ENCODE peak calls at places on chromosome 22, in five cellular contexts. J is anterior cingulate cortex, B is BJ, K is A172, D is A549. L is an unnamed sample.

GRCh38 chr22:36808611-36809344 is 8.1 kb downstream of the PVALB start:
- DNase-seq in J (no peak), B (no peak), K (no peak), D (no peak), L (no peak)

GRCh38 chr22:45200230-45200629 is 36.5 kb downstream of the NUP50 start:
- DNase-seq in J (no peak), B (no peak), K (no peak), D (no peak), L (no peak)

GRCh38 chr22:29167032-29167911 is 38.4 kb upstream of the EMID1 start:
- DNase-seq in J (no peak), B (no peak), K (no peak), D (no peak), L (no peak)

GRCh38 chr22:49767355-49768062 is 60.2 kb downstream of the BRD1 start:
- DNase-seq in J (no peak), B (no peak), K (peak; percentile 14), D (peak; percentile 55), L (peak; percentile 34)

GRCh38 chr22:44188316-44188715 is 7.6 kb downstream of the PARVG start:
- DNase-seq in J (no peak), B (no peak), K (no peak), D (no peak), L (no peak)

GRCh38 chr22:29695129-29695926 is 24.5 kb upstream of the CABP7 start:
- DNase-seq in J (peak; percentile 49), B (no peak), K (peak; percentile 31), D (no peak), L (no peak)

GRCh38 chr22:43262990-43263644 is 76.2 kb upstream of the TTLL12 start:
- DNase-seq in J (no peak), B (no peak), K (no peak), D (no peak), L (no peak)

GRCh38 chr22:17133137-17133536 is 12.0 kb upstream of the TMEM121B start:
- DNase-seq in J (no peak), B (no peak), K (no peak), D (no peak), L (no peak)

GRCh38 chr22:47213571-47214230 is 451.3 kb downstream of the TBC1D22A start:
- DNase-seq in J (no peak), B (no peak), K (no peak), D (peak; percentile 17), L (peak; percentile 30)

GRCh38 chr22:47621253-47621652 is 858.8 kb downstream of the TBC1D22A start:
- DNase-seq in J (no peak), B (no peak), K (no peak), D (no peak), L (no peak)

GRCh38 chr22:20624161-20624616 is 116.8 kb downstream of the MED15 start:
- DNase-seq in J (no peak), B (no peak), K (no peak), D (no peak), L (no peak)

GRCh38 chr22:39152511-39153219 is at the start of gene CBX7:
- DNase-seq in J (peak; percentile 94), B (no peak), K (peak; percentile 41), D (peak; percentile 78), L (peak; percentile 88)

GRCh38 chr22:31520036-31520435 is 23.7 kb downstream of the SFI1 start:
- DNase-seq in J (no peak), B (no peak), K (no peak), D (no peak), L (no peak)

GRCh38 chr22:49972163-49973017 is 11.8 kb downstream of the PIM3 start:
- DNase-seq in J (no peak), B (no peak), K (no peak), D (no peak), L (no peak)

GRCh38 chr22:27810566-27810965 is 9.0 kb upstream of the MN1 start:
- DNase-seq in J (no peak), B (peak; percentile 20), K (peak; percentile 28), D (no peak), L (peak; percentile 53)

GRCh38 chr22:22410677-22411076 is 97.9 kb downstream of the ZNF280B start:
- DNase-seq in J (no peak), B (no peak), K (no peak), D (no peak), L (no peak)

GRCh38 chr22:37199839-37200161 is 11.8 kb upstream of the C1QTNF6 start:
- DNase-seq in J (no peak), B (no peak), K (no peak), D (no peak), L (no peak)

GRCh38 chr22:40808018-40808841 is 10.9 kb downstream of the SLC25A17 start:
- DNase-seq in J (no peak), B (no peak), K (no peak), D (no peak), L (no peak)

GRCh38 chr22:35592418-35592967 is 24.6 kb downstream of the MB start:
- DNase-seq in J (no peak), B (no peak), K (no peak), D (no peak), L (no peak)

GRCh38 chr22:31286360-31287255 is 5.7 kb downstream of the PIK3IP1 start:
- DNase-seq in J (no peak), B (no peak), K (no peak), D (no peak), L (no peak)

GRCh38 chr22:23403720-23404688 is 176.1 kb downstream of the IGLL1 start:
- DNase-seq in J (no peak), B (no peak), K (no peak), D (no peak), L (no peak)

L was measured in H54.